ENCODE peak calls at places on chromosomes 5 and 9, in eight cellular contexts. P is psoas muscle; S is activated T-helper 1 cell treated with Interleukin-2 at 50 U/mL for 16 hours; E is activated T-cell treated with anti-CD3 and anti-CD28 coated beads, Interleukin-2, amount 50 U/mL, for 24 hours; U is ovary; R is hepatocyte; W is hippocampal formation; M is A549. J is an unnamed sample.

GRCh38 chr9:132744881-132745761 is 74.9 kb downstream of the GTF3C4 start:
- DNase-seq in S (no peak), P (no peak), U (no peak), M (no peak), R (peak; percentile 29), E (no peak), W (no peak), J (no peak)

GRCh38 chr5:152723482-152723881 is 318.4 kb upstream of the NMUR2 start:
- DNase-seq in R (no peak), M (no peak), E (no peak), S (no peak), P (no peak), U (no peak), W (no peak), J (no peak)

GRCh38 chr9:135414293-135414692 is 65.3 kb upstream of the PPP1R26 start:
- DNase-seq in S (no peak), M (no peak), P (no peak), R (peak; percentile 2), U (no peak), W (no peak), E (no peak), J (no peak)

GRCh38 chr5:28408186-28408585 is 1369.8 kb upstream of the CDH9 start:
- DNase-seq in R (no peak), S (no peak), M (peak; percentile 62), U (no peak), W (no peak), P (no peak), E (no peak), J (no peak)

GRCh38 chr5:80246995-80247729 is 8.7 kb downstream of the SERINC5 start:
- DNase-seq in R (peak; percentile 90), M (peak; percentile 70), S (no peak), U (no peak), E (peak; percentile 48), W (no peak), P (peak; percentile 43), J (peak; percentile 54)

GRCh38 chr5:164362021-164362420 is 856.6 kb downstream of the MAT2B start:
- DNase-seq in W (no peak), U (no peak), M (no peak), P (no peak), E (no peak), R (no peak), S (no peak), J (no peak)

GRCh38 chr9:121574771-121575519 is 75.3 kb upstream of the GGTA1 start:
- DNase-seq in P (no peak), M (no peak), R (no peak), U (no peak), S (no peak), W (no peak), E (no peak), J (no peak)

GRCh38 chr9:25224309-25224708 is 453.9 kb downstream of the TUSC1 start:
- DNase-seq in E (no peak), W (no peak), P (no peak), U (no peak), M (no peak), R (no peak), S (no peak), J (no peak)

GRCh38 chr9:108569624-108570023 is 286.2 kb downstream of the ACTL7B start:
- DNase-seq in R (peak; percentile 44), P (no peak), M (peak; percentile 40), W (no peak), E (no peak), U (no peak), S (no peak), J (no peak)